ENCODE peak calls at places on chromosomes 6 and 20, in eight cellular contexts. One of them, this sample, is unnamed.

GRCh38 chr6:137764464-137764863 is 102.6 kb upstream of the TNFAIP3 start:
- DNase-seq in Peyer's patch: no peak
- DNase-seq in RWPE1: peak; percentile 68
- DNase-seq in psoas muscle: no peak
- DNase-seq in uterus: no peak
- DNase-seq in neural progenitor cell: no peak
- DNase-seq in keratinocyte: peak; percentile 90
- DNase-seq in aorta: no peak
- DNase-seq in this sample: no peak

GRCh38 chr6:37643851-37644672 is 53.6 kb downstream of the MDGA1 start:
- DNase-seq in uterus: no peak
- DNase-seq in Peyer's patch: no peak
- DNase-seq in aorta: peak; percentile 67
- DNase-seq in psoas muscle: no peak
- DNase-seq in keratinocyte: no peak
- DNase-seq in RWPE1: no peak
- DNase-seq in neural progenitor cell: no peak
- DNase-seq in this sample: no peak

GRCh38 chr6:98324406-98324930 is 509.9 kb upstream of the POU3F2 start:
- DNase-seq in uterus: no peak
- DNase-seq in keratinocyte: no peak
- DNase-seq in RWPE1: no peak
- DNase-seq in aorta: no peak
- DNase-seq in neural progenitor cell: no peak
- DNase-seq in Peyer's patch: no peak
- DNase-seq in psoas muscle: no peak
- DNase-seq in this sample: no peak

GRCh38 chr6:55941713-55942112 is 66.3 kb upstream of the BMP5 start:
- DNase-seq in RWPE1: peak; percentile 4
- DNase-seq in uterus: no peak
- DNase-seq in psoas muscle: no peak
- DNase-seq in aorta: no peak
- DNase-seq in Peyer's patch: no peak
- DNase-seq in keratinocyte: no peak
- DNase-seq in neural progenitor cell: no peak
- DNase-seq in this sample: no peak

GRCh38 chr20:6718660-6719059 is 48.8 kb upstream of the BMP2 start:
- DNase-seq in psoas muscle: no peak
- DNase-seq in RWPE1: peak; percentile 88
- DNase-seq in uterus: no peak
- DNase-seq in aorta: no peak
- DNase-seq in neural progenitor cell: no peak
- DNase-seq in keratinocyte: peak; percentile 87
- DNase-seq in Peyer's patch: no peak
- DNase-seq in this sample: no peak

GRCh38 chr20:47867831-47868230 is 82.5 kb upstream of the SULF2 start:
- DNase-seq in psoas muscle: no peak
- DNase-seq in uterus: no peak
- DNase-seq in RWPE1: no peak
- DNase-seq in neural progenitor cell: no peak
- DNase-seq in Peyer's patch: no peak
- DNase-seq in aorta: no peak
- DNase-seq in keratinocyte: no peak
- DNase-seq in this sample: no peak

GRCh38 chr6:160301341-160301740 is 42.7 kb upstream of the SLC22A2 start:
- DNase-seq in RWPE1: no peak
- DNase-seq in uterus: no peak
- DNase-seq in aorta: no peak
- DNase-seq in keratinocyte: no peak
- DNase-seq in neural progenitor cell: no peak
- DNase-seq in psoas muscle: peak; percentile 52
- DNase-seq in Peyer's patch: no peak
- DNase-seq in this sample: no peak

GRCh38 chr20:40323411-40323810 is 365.6 kb downstream of the MAFB start:
- DNase-seq in keratinocyte: no peak
- DNase-seq in Peyer's patch: no peak
- DNase-seq in RWPE1: peak; percentile 46
- DNase-seq in uterus: no peak
- DNase-seq in neural progenitor cell: no peak
- DNase-seq in aorta: no peak
- DNase-seq in psoas muscle: no peak
- DNase-seq in this sample: no peak

GRCh38 chr6:44297063-44298038 is 15.8 kb downstream of the AARS2 start:
- DNase-seq in Peyer's patch: no peak
- DNase-seq in psoas muscle: peak; percentile 57
- DNase-seq in aorta: peak; percentile 80
- DNase-seq in keratinocyte: no peak
- DNase-seq in uterus: no peak
- DNase-seq in RWPE1: peak; percentile 18
- DNase-seq in neural progenitor cell: peak; percentile 85
- DNase-seq in this sample: no peak

GRCh38 chr6:91105532-91105931 is 518.7 kb upstream of the MAP3K7 start:
- DNase-seq in keratinocyte: no peak
- DNase-seq in aorta: no peak
- DNase-seq in Peyer's patch: no peak
- DNase-seq in uterus: no peak
- DNase-seq in psoas muscle: no peak
- DNase-seq in neural progenitor cell: no peak
- DNase-seq in RWPE1: no peak
- DNase-seq in this sample: no peak

GRCh38 chr6:127832381-127832780 is 68.5 kb downstream of the THEMIS start:
- DNase-seq in psoas muscle: no peak
- DNase-seq in neural progenitor cell: no peak
- DNase-seq in Peyer's patch: no peak
- DNase-seq in RWPE1: no peak
- DNase-seq in uterus: no peak
- DNase-seq in keratinocyte: no peak
- DNase-seq in aorta: no peak
- DNase-seq in this sample: no peak

GRCh38 chr6:17493286-17493685 is 99.9 kb downstream of the CAP2 start:
- DNase-seq in RWPE1: no peak
- DNase-seq in aorta: no peak
- DNase-seq in neural progenitor cell: no peak
- DNase-seq in keratinocyte: no peak
- DNase-seq in psoas muscle: no peak
- DNase-seq in uterus: peak; percentile 62
- DNase-seq in Peyer's patch: no peak
- DNase-seq in this sample: no peak

GRCh38 chr6:74066168-74066871 is 370.3 kb downstream of the CD109 start:
- DNase-seq in keratinocyte: no peak
- DNase-seq in neural progenitor cell: no peak
- DNase-seq in uterus: no peak
- DNase-seq in aorta: no peak
- DNase-seq in Peyer's patch: no peak
- DNase-seq in psoas muscle: no peak
- DNase-seq in RWPE1: peak; percentile 21
- DNase-seq in this sample: no peak

GRCh38 chr20:20364016-20364746 is 3.7 kb upstream of the INSM1 start:
- DNase-seq in uterus: no peak
- DNase-seq in Peyer's patch: no peak
- DNase-seq in neural progenitor cell: peak; percentile 83
- DNase-seq in keratinocyte: no peak
- DNase-seq in psoas muscle: no peak
- DNase-seq in aorta: no peak
- DNase-seq in RWPE1: no peak
- DNase-seq in this sample: no peak
- H3K27ac ChIP-seq in uterus: no peak overlapping the region
- H3K27ac ChIP-seq in Peyer's patch: no peak overlapping the region
- H3K27ac ChIP-seq in neural progenitor cell: no peak overlapping the region
- H3K27ac ChIP-seq in keratinocyte: no peak overlapping the region
- H3K27ac ChIP-seq in psoas muscle: no peak overlapping the region
- H3K27ac ChIP-seq in aorta: no peak overlapping the region
- H3K27ac ChIP-seq in RWPE1: no peak overlapping the region
- H3K27ac ChIP-seq in this sample: no peak overlapping the region

GRCh38 chr6:14476793-14477531 is 359.4 kb downstream of the CD83 start:
- DNase-seq in keratinocyte: no peak
- DNase-seq in RWPE1: no peak
- DNase-seq in psoas muscle: peak; percentile 40
- DNase-seq in uterus: peak; percentile 93
- DNase-seq in Peyer's patch: no peak
- DNase-seq in neural progenitor cell: no peak
- DNase-seq in aorta: no peak
- DNase-seq in this sample: no peak
- H3K27ac ChIP-seq in keratinocyte: no peak overlapping the region
- H3K27ac ChIP-seq in RWPE1: no peak overlapping the region
- H3K27ac ChIP-seq in psoas muscle: peak overlapping the region; percentile 13
- H3K27ac ChIP-seq in uterus: peak overlapping the region; percentile 90
- H3K27ac ChIP-seq in Peyer's patch: peak overlapping the region; percentile 49
- H3K27ac ChIP-seq in neural progenitor cell: no peak overlapping the region
- H3K27ac ChIP-seq in aorta: no peak overlapping the region
- H3K27ac ChIP-seq in this sample: no peak overlapping the region

DNA sequence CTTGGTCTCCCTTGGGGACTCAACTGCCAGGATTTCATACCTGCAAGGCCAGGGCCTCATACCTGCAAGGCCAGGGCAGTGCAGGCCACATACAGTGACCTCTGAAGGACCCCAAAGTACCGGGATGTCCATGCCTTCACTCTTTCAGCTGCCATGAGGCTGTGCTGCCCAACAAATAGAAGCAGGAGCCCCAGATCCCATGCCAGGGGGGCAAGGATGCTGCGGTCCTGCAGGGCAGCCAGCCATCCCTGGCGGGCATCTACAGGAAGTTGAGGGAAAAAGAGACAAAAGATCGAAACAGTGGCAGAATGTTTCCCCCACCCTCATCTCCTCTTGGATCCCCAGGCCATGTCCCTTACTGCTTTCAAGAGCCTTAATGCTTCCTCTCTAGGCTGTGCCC is 799 bp downstream of the NRM start:
- DNase-seq in neural progenitor cell: no peak
- DNase-seq in uterus: no peak
- DNase-seq in aorta: peak; percentile 69
- DNase-seq in Peyer's patch: no peak
- DNase-seq in keratinocyte: no peak
- DNase-seq in RWPE1: no peak
- DNase-seq in psoas muscle: no peak
- DNase-seq in this sample: no peak
- H3K27ac ChIP-seq in neural progenitor cell: peak overlapping the region; percentile 84
- H3K27ac ChIP-seq in uterus: peak overlapping the region; percentile 98
- H3K27ac ChIP-seq in aorta: peak overlapping the region; percentile 93
- H3K27ac ChIP-seq in Peyer's patch: peak overlapping the region; percentile 51
- H3K27ac ChIP-seq in keratinocyte: peak overlapping the region; percentile 72
- H3K27ac ChIP-seq in RWPE1: peak overlapping the region; percentile 97
- H3K27ac ChIP-seq in psoas muscle: peak overlapping the region; percentile 91
- H3K27ac ChIP-seq in this sample: peak overlapping the region; percentile 86

DNA sequence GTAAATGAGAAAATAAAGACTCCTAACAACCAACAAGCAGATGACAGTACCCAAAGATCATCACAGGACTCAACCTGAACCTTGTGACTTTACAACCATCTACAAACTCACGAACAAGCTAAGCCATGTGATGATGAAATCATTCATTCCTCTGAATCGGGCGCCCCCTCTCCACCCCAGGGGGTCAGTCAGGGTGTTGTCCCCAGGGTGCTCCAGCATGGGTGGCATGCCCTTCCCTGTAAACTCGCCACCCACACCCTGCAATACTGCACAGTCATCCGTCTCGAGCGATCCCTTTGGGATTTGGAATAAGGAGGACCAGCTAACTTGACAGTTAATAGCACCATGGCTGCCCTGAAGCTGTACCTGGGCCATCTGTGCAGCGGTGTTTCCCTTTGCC is 12.6 kb downstream of the SERPINB6 start:
- DNase-seq in psoas muscle: no peak
- DNase-seq in aorta: no peak
- DNase-seq in uterus: no peak
- DNase-seq in neural progenitor cell: no peak
- DNase-seq in keratinocyte: no peak
- DNase-seq in Peyer's patch: no peak
- DNase-seq in RWPE1: no peak
- DNase-seq in this sample: no peak
- H3K27ac ChIP-seq in psoas muscle: peak overlapping the region; percentile 51
- H3K27ac ChIP-seq in aorta: no peak overlapping the region
- H3K27ac ChIP-seq in uterus: peak overlapping the region; percentile 49
- H3K27ac ChIP-seq in neural progenitor cell: no peak overlapping the region
- H3K27ac ChIP-seq in keratinocyte: no peak overlapping the region
- H3K27ac ChIP-seq in Peyer's patch: no peak overlapping the region
- H3K27ac ChIP-seq in RWPE1: no peak overlapping the region
- H3K27ac ChIP-seq in this sample: no peak overlapping the region

DNA sequence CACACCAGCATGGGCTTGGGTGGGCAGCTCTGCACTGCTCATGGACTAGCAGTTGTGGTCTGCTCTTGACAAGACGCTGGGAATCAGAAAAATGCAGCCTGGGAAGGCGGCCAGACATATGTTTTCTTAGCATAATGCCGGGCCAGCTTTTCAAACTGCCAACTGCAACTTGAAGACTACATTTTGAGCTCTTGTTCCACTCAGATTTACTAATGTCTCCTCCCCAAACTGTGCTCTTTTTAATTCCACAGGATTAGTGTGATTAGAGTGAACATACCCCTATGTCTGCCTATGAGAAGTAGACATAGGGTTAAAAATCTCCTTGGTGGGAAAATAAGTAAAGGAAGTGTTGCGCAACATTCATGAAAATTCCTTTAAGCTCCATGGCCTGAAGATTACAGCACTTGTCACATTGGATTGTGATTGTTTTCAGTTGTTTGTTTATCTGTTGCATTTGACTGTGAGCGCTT is 5.3 kb upstream of the FNDC1 start:
- DNase-seq in uterus: no peak
- DNase-seq in aorta: no peak
- DNase-seq in psoas muscle: no peak
- DNase-seq in neural progenitor cell: no peak
- DNase-seq in Peyer's patch: no peak
- DNase-seq in keratinocyte: no peak
- DNase-seq in RWPE1: no peak
- DNase-seq in this sample: no peak
- H3K27ac ChIP-seq in uterus: no peak overlapping the region
- H3K27ac ChIP-seq in aorta: no peak overlapping the region
- H3K27ac ChIP-seq in psoas muscle: no peak overlapping the region
- H3K27ac ChIP-seq in neural progenitor cell: no peak overlapping the region
- H3K27ac ChIP-seq in Peyer's patch: no peak overlapping the region
- H3K27ac ChIP-seq in keratinocyte: no peak overlapping the region
- H3K27ac ChIP-seq in RWPE1: no peak overlapping the region
- H3K27ac ChIP-seq in this sample: no peak overlapping the region

GRCh38 chr20:50274570-50275430 is 84.2 kb downstream of the CEBPB start:
- DNase-seq in aorta: peak; percentile 89
- DNase-seq in RWPE1: no peak
- DNase-seq in psoas muscle: peak; percentile 74
- DNase-seq in uterus: no peak
- DNase-seq in keratinocyte: no peak
- DNase-seq in Peyer's patch: no peak
- DNase-seq in neural progenitor cell: no peak
- DNase-seq in this sample: no peak
- H3K27ac ChIP-seq in aorta: no peak overlapping the region
- H3K27ac ChIP-seq in RWPE1: no peak overlapping the region
- H3K27ac ChIP-seq in psoas muscle: peak overlapping the region; percentile 68
- H3K27ac ChIP-seq in uterus: peak overlapping the region; percentile 64
- H3K27ac ChIP-seq in keratinocyte: no peak overlapping the region
- H3K27ac ChIP-seq in Peyer's patch: no peak overlapping the region
- H3K27ac ChIP-seq in neural progenitor cell: no peak overlapping the region
- H3K27ac ChIP-seq in this sample: no peak overlapping the region

DNA sequence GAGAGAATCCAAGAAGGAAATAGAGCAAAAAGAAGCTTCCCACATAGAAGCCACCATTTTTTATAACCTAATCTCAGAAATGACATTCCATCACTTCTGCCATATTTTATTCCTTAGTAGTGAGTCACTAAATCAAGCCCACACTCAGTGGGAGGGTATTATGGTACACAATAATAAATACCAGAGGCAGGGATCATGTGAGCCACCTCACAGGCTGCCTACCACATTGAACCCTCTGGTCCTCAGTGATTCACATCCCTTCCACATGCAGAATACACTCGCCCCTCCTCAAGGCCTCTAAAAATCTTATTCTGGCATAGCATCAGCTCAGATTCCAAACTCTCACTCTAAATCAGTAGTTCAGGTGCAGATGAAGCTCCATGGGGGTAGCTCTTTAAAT is 49.4 kb downstream of the TMC2 start:
- DNase-seq in aorta: no peak
- DNase-seq in Peyer's patch: no peak
- DNase-seq in RWPE1: peak; percentile 45
- DNase-seq in uterus: no peak
- DNase-seq in keratinocyte: peak; percentile 17
- DNase-seq in neural progenitor cell: no peak
- DNase-seq in psoas muscle: no peak
- DNase-seq in this sample: no peak
- H3K27ac ChIP-seq in aorta: no peak overlapping the region
- H3K27ac ChIP-seq in Peyer's patch: no peak overlapping the region
- H3K27ac ChIP-seq in RWPE1: no peak overlapping the region
- H3K27ac ChIP-seq in uterus: no peak overlapping the region
- H3K27ac ChIP-seq in keratinocyte: no peak overlapping the region
- H3K27ac ChIP-seq in neural progenitor cell: no peak overlapping the region
- H3K27ac ChIP-seq in psoas muscle: no peak overlapping the region
- H3K27ac ChIP-seq in this sample: no peak overlapping the region

This sample was measured in substantia nigra.